ENCODE peak calls at places on chromosomes 5 and 9, in five cellular contexts. C is IMR-90, W is PC-9, G is mesendoderm, K is H9. E is an unnamed sample.

GRCh38 chr5:134976841-134977240 is 9.1 kb downstream of the CATSPER3 start:
- DNase-seq in C (no peak), W (no peak), G (peak; percentile 19), K (no peak), E (no peak)

GRCh38 chr9:89304479-89305188 is 6.4 kb upstream of the CKS2 start:
- DNase-seq in C (no peak), W (no peak), G (no peak), K (no peak), E (no peak)

GRCh38 chr9:13291718-13292117 is 12.2 kb upstream of the MPDZ start:
- DNase-seq in C (no peak), W (no peak), G (no peak), K (no peak), E (no peak)

GRCh38 chr9:130519927-130520326 is 59.5 kb upstream of the FUBP3 start:
- DNase-seq in C (no peak), W (no peak), G (no peak), K (no peak), E (no peak)

GRCh38 chr5:168713051-168713450 is 133.9 kb upstream of the PANK3 start:
- DNase-seq in C (no peak), W (no peak), G (no peak), K (no peak), E (peak; percentile 76)

GRCh38 chr5:54361683-54362411 is 51.5 kb upstream of the ARL15 start:
- DNase-seq in C (no peak), W (no peak), G (no peak), K (no peak), E (no peak)

GRCh38 chr9:22446589-22446949 is at the start of gene DMRTA1:
- DNase-seq in C (peak; percentile 25), W (peak; percentile 79), G (peak; percentile 91), K (peak; percentile 92), E (peak; percentile 54)

GRCh38 chr9:102867488-102867887 is 127.6 kb upstream of the CYLC2 start:
- DNase-seq in C (no peak), W (no peak), G (no peak), K (no peak), E (peak; percentile 2)

GRCh38 chr5:140965905-140966292 is 377 bp upstream of the PCDHAC2 start:
- DNase-seq in C (no peak), W (no peak), G (no peak), K (no peak), E (no peak)

GRCh38 chr9:4929917-4930316 is 55.2 kb upstream of the JAK2 start:
- DNase-seq in C (peak; percentile 20), W (no peak), G (no peak), K (no peak), E (no peak)

GRCh38 chr5:7754997-7755596 is 95.8 kb downstream of the CFAP90 start:
- DNase-seq in C (peak; percentile 15), W (peak; percentile 75), G (peak; percentile 83), K (peak; percentile 90), E (peak; percentile 17)

GRCh38 chr5:172437445-172438303 is 16.7 kb downstream of the SH3PXD2B start:
- DNase-seq in C (peak; percentile 79), W (peak; percentile 81), G (no peak), K (no peak), E (peak; percentile 82)

GRCh38 chr5:129459485-129460120 is 495 bp upstream of the ADAMTS19 start:
- DNase-seq in C (peak; percentile 4), W (no peak), G (peak; percentile 84), K (peak; percentile 87), E (peak; percentile 15)

GRCh38 chr5:136998864-136999263 is 500.3 kb downstream of the SPOCK1 start:
- DNase-seq in C (no peak), W (no peak), G (no peak), K (no peak), E (no peak)

GRCh38 chr5:52799358-52799982 is 11.8 kb downstream of the ITGA1 start:
- DNase-seq in C (peak; percentile 79), W (peak; percentile 46), G (peak; percentile 96), K (peak; percentile 66), E (no peak)

GRCh38 chr9:93120846-93121315 is 13.2 kb downstream of the NINJ1 start:
- DNase-seq in C (no peak), W (no peak), G (no peak), K (peak; percentile 19), E (no peak)

GRCh38 chr9:6552033-6552737 is 93.3 kb downstream of the GLDC start:
- DNase-seq in C (peak; percentile 83), W (no peak), G (peak; percentile 40), K (no peak), E (no peak)

GRCh38 chr9:114958021-114958846 is 27.8 kb upstream of the TNFSF8 start:
- DNase-seq in C (no peak), W (no peak), G (no peak), K (no peak), E (no peak)

GRCh38 chr9:101229606-101230005 is 155.2 kb downstream of the BAAT start:
- DNase-seq in C (no peak), W (no peak), G (no peak), K (no peak), E (no peak)

GRCh38 chr5:135271533-135272310 is 127.3 kb downstream of the MACROH2A1 start:
- DNase-seq in C (peak; percentile 55), W (no peak), G (peak; percentile 67), K (no peak), E (no peak)

GRCh38 chr9:96856363-96857286 is 2.3 kb upstream of the ZNF782 start:
- DNase-seq in C (peak; percentile 67), W (peak; percentile 72), G (peak; percentile 93), K (peak; percentile 71), E (no peak)

GRCh38 chr9:35651964-35652828 is 1.5 kb upstream of the SIT1 start:
- DNase-seq in C (peak; percentile 72), W (peak; percentile 60), G (no peak), K (no peak), E (peak; percentile 42)

GRCh38 chr5:109682383-109682782 is 7.3 kb upstream of the MAN2A1 start:
- DNase-seq in C (peak; percentile 19), W (no peak), G (peak; percentile 74), K (no peak), E (no peak)

GRCh38 chr5:87393331-87393730 is 19.4 kb downstream of the CCNH start:
- DNase-seq in C (peak; percentile 87), W (no peak), G (no peak), K (no peak), E (peak; percentile 76)

GRCh38 chr9:95940265-95940664 is 64.8 kb downstream of the ERCC6L2 start:
- DNase-seq in C (peak; percentile 28), W (no peak), G (no peak), K (no peak), E (no peak)

GRCh38 chr9:20170122-20170521 is 381.3 kb upstream of the SLC24A2 start:
- DNase-seq in C (no peak), W (no peak), G (no peak), K (no peak), E (no peak)

GRCh38 chr9:134063088-134063875 is 4.5 kb downstream of the BRD3 start:
- DNase-seq in C (no peak), W (no peak), G (no peak), K (peak; percentile 25), E (no peak)

DNA sequence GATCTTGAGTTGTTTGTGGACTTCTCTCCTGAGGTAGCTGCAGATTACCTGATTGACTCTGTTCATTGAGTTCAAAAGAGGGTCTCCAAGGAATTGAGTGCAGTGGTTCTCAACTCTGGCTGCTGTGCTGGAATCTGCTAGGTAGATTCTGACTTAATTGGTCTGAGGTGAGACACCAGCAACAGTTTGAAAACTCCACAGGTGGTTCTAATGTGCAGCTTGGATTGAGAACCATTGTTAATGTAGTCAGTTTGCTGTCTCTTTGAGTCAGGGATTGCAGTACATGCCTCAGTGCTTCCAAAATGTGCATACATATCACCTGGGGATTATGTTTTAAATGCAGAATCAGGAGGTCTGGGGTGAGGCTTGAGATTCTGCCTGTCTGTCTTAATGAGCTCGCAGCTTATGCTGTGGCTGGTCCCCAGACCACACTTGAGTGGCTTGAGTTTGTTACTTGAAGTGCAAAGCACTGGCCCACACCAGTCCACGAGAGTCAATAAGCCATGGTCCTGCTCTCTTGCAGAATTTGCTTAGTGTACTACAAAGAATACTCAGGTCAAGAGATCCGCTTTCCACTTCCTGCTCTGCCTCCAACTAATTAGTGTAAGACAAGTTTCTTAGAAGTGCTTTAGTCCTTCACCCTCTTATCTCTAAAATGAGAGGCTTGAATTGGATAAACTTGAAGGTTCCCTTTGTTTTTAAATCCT is 82.3 kb downstream of the ATG10 start:
- DNase-seq in C (no peak), W (no peak), G (peak; percentile 13), K (no peak), E (no peak)
- H3K27ac ChIP-seq in C (no peak overlapping the region), W (no peak overlapping the region), G (no peak overlapping the region), K (no peak overlapping the region), E (no peak overlapping the region)

GRCh38 chr9:113522858-113523257 is 59.3 kb downstream of the RGS3 start:
- DNase-seq in C (no peak), W (no peak), G (no peak), K (no peak), E (no peak)
- H3K4me1 ChIP-seq in C (peaks cover 5% of the 10 kb centered on the region), W (no peaks in the 10 kb centered on the region), G (no peaks in the 10 kb centered on the region), K (no peaks in the 10 kb centered on the region), E (no peaks in the 10 kb centered on the region)

GRCh38 chr5:143703659-143704058 is 108.3 kb upstream of the HMHB1 start:
- DNase-seq in C (no peak), W (no peak), G (no peak), K (no peak), E (no peak)
- H3K27ac ChIP-seq in C (no peak overlapping the region), W (no peak overlapping the region), G (no peak overlapping the region), K (no peak overlapping the region), E (no peak overlapping the region)

DNA sequence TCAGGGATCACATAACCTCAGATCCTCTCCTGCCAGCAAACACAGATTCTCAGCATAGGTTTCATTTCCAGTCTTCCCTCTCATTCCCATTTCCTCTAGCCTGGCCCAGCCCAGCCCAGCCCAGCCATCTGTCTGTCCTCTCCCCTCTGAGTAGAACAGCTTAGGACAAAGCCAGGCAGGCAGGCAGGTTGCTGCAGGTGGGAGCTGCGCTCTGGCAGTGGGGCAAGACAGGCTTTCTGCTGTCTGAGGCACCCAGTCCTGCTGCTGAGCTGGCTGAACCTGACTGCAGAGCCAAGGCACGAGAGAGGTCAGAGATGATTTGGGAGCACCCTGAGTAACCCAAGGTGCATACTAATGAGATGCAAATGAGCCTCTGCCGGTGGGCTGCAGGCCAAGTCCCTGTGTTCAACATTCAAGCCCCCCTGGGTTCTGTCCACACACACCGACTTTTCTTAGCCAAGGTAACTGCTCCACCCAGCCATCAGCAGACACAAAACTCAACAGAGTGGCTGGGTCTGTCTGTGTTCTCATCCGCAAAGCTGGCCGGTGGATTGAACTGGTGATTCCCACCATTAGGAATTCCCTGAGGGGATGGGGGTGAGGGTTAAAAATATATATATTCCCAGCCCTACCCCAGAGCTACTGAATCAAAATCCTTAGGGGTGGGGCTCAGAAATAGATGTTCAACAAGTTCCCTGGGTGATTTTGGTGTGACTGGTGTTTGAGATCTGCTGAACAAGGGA is 9.1 kb downstream of the FAT2 start:
- DNase-seq in C (no peak), W (no peak), G (no peak), K (no peak), E (peak; percentile 89)
- H3K4me1 ChIP-seq in C (no peaks in the 10 kb centered on the region), W (no peaks in the 10 kb centered on the region), G (no peaks in the 10 kb centered on the region), K (no peaks in the 10 kb centered on the region), E (peaks cover 75% of the 10 kb centered on the region)

DNA sequence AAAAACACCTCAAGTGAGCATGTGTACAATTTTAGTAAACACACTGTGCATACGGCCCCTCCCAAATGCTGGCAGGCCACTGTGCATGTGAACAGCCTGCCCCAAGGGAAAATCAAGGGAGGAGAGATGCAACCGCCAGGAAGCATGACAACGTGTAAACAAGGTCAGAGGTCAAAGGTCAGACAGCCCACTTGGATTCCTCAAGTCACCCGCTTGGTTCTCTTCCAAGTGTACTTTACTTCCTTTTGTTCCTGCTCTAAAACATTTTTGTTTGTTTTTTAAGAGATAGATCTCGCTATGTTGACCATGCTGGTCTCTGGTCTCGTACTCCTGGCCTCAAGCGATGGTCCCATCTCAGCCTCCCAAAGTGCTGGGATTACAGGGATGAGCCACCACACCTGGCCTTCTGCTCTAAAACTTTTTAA is 126.7 kb upstream of the SHB start:
- DNase-seq in C (no peak), W (no peak), G (no peak), K (no peak), E (no peak)
- H3K27ac ChIP-seq in C (no peak overlapping the region), W (no peak overlapping the region), G (no peak overlapping the region), K (no peak overlapping the region), E (no peak overlapping the region)